ENCODE peak calls at places on chromosomes 1 and 21, in four cellular contexts. F is BJ, H is AG04450, V is upper lobe of right lung. O is an unnamed sample.

GRCh38 chr1:224325959-224326358 is 4.0 kb downstream of the NVL start:
- DNase-seq in F (no peak), H (no peak), V (no peak), O (no peak)

GRCh38 chr1:198888379-198888778 is 249.5 kb downstream of the PTPRC start:
- DNase-seq in F (no peak), H (no peak), V (no peak), O (no peak)

GRCh38 chr1:21297975-21298374 is 7.7 kb upstream of the ECE1 start:
- DNase-seq in F (no peak), H (no peak), V (no peak), O (no peak)

GRCh38 chr1:152546704-152547103 is 19.9 kb downstream of the LCE3E start:
- DNase-seq in F (no peak), H (no peak), V (no peak), O (no peak)

GRCh38 chr1:32358435-32358834 is 3.9 kb downstream of the FAM229A start:
- DNase-seq in F (no peak), H (no peak), V (no peak), O (no peak)

GRCh38 chr1:169890761-169891538 is 2.7 kb downstream of the SCYL3 start:
- DNase-seq in F (no peak), H (no peak), V (no peak), O (no peak)

GRCh38 chr1:32311709-32312393 is 20.0 kb downstream of the HDAC1 start:
- DNase-seq in F (no peak), H (no peak), V (no peak), O (no peak)

GRCh38 chr1:192530254-192530653 is 45.3 kb upstream of the RGS1 start:
- DNase-seq in F (no peak), H (no peak), V (no peak), O (no peak)

GRCh38 chr1:177170756-177171535 is at the start of gene BRINP2:
- DNase-seq in F (no peak), H (no peak), V (peak; percentile 70), O (no peak)

DNA sequence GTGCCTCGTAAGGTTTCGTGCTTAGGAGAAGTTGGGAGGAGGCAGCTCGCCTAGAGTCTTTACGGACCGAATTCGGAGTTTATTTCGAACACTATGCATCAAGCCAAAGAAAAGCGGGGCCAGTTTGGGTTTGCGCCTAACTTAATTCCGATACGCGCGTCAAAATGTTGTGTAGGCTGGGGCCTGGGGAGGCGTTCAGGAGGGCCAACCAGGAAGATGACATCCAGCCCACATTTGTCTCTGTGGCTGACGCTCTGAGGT is 6.4 kb downstream of the FOXD2 start:
- DNase-seq in F (no peak), H (no peak), V (no peak), O (no peak)
- H3K4me3 ChIP-seq in F (no peak overlapping the region), H (no peak overlapping the region), V (peak overlapping the region; percentile 21), O (no peak overlapping the region)

DNA sequence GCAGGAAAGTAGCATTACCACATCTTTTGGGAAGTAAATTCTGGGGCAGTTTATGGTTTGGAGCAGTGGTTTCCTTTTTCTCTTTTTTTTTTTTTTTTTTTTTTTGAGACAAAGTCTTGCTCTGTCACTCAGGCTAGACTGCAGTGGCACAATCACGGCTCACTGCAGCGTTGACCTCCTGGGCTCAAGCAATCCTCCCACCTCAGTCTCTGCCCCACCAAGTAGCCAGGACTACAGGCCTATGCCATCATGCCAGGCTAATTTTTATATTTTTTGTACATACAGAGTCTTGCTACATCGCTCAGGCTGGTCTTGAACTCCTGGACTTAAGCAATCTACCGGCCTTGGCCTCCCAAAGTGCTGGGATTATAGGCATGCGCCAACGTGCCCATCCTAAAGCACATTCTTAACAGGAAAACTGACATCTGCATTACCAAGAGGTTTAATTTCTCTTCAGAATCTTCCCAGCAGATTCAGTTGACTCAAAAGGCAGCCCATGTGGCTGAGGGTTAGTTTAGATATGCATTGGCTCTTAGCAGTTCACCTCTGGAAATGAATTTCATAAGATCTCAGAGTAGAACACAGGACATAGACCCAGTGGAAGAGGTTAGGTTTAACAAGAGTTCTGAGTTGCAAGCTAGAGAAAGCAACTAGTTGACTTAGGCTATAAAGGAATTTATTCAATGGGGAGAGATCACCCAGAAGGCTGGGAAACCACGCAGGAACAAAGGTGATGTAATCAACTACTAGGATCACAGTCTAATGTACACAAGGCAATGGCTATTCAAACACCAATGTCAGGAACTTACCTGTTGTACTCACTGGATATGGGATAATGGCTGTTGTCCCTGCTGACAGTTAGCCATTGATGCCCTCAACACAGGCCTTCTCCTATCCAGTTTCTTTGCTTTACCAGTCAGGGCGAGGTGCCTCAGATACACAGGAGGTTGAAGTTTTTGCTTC is 32.7 kb downstream of the C21orf91 start:
- DNase-seq in F (no peak), H (no peak), V (no peak), O (no peak)
- H3K4me3 ChIP-seq in F (no peak overlapping the region), H (no peak overlapping the region), V (no peak overlapping the region), O (no peak overlapping the region)

GRCh38 chr1:2948751-2949680 is 72.3 kb upstream of the ACTRT2 start:
- DNase-seq in F (no peak), H (no peak), V (peak; percentile 56), O (no peak)
- H3K4me3 ChIP-seq in F (no peak overlapping the region), H (no peak overlapping the region), V (no peak overlapping the region), O (no peak overlapping the region)

DNA sequence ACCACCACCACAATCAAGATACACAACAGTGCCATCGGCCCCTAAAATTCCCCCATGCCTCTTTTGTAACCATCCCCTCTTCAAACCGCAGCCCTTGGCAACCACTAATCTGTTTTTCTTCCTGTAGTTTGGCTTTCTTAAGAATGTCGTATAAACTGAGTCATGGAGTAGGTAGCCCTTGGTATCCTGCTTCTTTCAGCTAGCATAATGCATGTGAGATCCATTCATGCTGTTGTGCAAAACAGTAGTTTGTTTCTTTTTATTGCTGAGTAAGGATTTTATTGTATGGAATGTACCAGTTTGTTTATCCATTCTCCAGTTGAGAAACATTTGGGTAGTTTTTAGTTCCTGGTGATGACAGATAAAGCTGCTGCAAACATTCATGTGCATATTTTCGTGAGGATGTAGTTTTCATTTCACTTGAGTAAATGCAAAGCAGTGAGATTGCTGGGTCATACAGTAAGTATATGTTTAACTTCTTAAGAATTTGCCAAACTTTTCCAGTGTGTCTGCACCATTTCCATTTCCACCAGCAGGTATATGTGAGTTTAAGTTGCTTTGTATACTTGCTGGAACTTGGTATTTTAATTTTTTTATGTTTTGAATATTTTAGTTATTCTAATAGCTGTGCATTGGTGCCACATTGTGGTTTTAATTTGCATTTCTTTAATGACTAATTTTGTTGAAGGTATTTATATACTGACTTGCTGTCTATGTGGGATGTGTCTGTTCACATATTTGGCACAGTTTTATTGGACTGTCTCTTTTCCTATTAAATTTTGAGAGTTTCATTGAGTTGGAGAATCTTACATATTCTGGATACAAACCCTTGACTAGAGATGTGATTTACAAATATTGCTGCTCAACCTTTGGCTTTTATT is 148.4 kb upstream of the MAP1LC3C start:
- DNase-seq in F (no peak), H (no peak), V (no peak), O (no peak)
- H3K4me3 ChIP-seq in F (no peak overlapping the region), H (no peak overlapping the region), V (peak overlapping the region; percentile 28), O (no peak overlapping the region)

GRCh38 chr1:26831546-26832248 is 5.2 kb downstream of the ZDHHC18 start:
- DNase-seq in F (no peak), H (no peak), V (no peak), O (no peak)
- H3K4me3 ChIP-seq in F (no peak overlapping the region), H (no peak overlapping the region), V (no peak overlapping the region), O (no peak overlapping the region)

GRCh38 chr1:25022361-25023189 is 92.5 kb upstream of the RUNX3 start:
- DNase-seq in F (peak; percentile 87), H (peak; percentile 62), V (peak; percentile 83), O (peak; percentile 94)
- H3K4me3 ChIP-seq in F (no peak overlapping the region), H (no peak overlapping the region), V (no peak overlapping the region), O (no peak overlapping the region)

DNA sequence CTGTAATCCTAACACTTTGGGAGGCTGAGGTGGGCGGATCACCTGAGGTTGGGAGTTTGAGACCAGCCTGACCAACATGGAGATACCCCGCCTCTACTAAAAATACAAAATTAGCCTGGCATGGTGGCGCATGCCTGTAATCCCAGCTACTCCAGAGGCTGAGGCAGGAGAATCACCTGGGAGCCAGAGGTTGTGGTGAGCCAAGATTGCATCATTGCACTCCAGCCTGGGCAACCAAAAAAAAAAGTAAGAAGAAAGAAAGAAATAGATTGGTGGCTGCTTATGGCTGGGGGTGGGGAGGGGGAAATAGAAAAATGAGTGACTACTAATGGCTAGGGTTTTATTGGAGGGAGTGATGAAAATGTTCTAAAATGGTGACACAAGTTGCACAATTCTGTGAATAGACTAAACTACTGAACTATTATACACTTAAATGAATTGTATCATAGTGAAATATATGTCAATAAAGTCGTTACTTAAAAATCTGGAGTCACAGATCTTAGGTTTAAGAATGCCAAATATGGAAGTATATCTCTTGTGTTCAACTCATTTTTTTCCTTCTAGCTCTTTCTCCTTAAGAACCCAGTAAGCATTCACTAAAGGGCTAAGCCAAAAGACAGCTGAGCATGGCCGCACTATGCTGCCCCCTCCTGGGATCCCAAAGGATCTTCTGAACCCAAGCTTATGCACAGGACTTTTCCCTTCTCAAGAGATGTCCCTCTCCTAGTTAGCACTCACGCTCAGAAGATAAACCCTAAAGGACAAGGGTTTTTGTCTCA is 3.2 kb upstream of the NPL start:
- DNase-seq in F (no peak), H (peak; percentile 29), V (peak; percentile 73), O (peak; percentile 33)
- H3K4me3 ChIP-seq in F (no peak overlapping the region), H (no peak overlapping the region), V (no peak overlapping the region), O (no peak overlapping the region)

DNA sequence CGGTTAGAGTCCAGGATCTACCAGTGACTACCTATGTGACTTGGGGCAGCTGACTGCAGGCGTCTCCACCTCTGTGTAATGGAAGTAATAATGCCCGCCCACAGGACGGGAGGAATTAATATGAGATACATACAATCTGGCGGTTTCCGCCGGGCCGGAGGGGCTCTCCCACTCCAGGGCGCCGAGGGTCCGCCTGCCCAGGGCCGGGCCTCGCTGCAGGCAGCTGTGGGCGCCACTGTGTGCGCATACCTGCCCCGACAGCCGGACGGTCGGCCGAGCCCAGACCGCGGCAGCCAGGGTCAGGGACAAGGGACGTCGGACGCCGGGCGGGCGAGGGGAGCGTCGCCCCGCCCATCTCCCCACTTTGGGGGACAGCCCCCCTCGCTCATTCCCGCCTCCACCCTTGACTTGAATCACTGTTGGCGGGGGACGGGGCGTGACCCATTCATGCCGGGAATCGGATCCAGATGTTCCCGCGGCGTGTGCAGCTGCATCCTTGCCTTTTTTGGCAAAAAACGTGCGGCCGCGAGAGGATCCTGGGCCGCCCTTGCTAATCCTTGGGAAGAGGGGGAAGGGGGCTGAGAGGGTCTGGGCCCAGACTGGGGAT is 6.1 kb upstream of the SF3A3 start:
- DNase-seq in F (no peak), H (peak; percentile 84), V (peak; percentile 85), O (peak; percentile 88)
- H3K4me3 ChIP-seq in F (peak overlapping the region; percentile 41), H (peak overlapping the region; percentile 56), V (peak overlapping the region; percentile 58), O (peak overlapping the region; percentile 50)

GRCh38 chr1:234722904-234723588 is 113.1 kb upstream of the IRF2BP2 start:
- DNase-seq in F (peak; percentile 74), H (peak; percentile 65), V (peak; percentile 81), O (peak; percentile 92)
- H3K4me3 ChIP-seq in F (no peak overlapping the region), H (peak overlapping the region; percentile 37), V (peak overlapping the region; percentile 30), O (no peak overlapping the region)

GRCh38 chr1:71222668-71223067 is 141.8 kb upstream of the ZRANB2 start:
- DNase-seq in F (no peak), H (no peak), V (no peak), O (no peak)
- H3K4me3 ChIP-seq in F (no peak overlapping the region), H (no peak overlapping the region), V (no peak overlapping the region), O (no peak overlapping the region)